ENCODE peak calls at places on chromosomes 5 and 9, in six cellular contexts. M is cerebellum, N is AG20443, U is aorta, A is colonic mucosa, V is H54. X is an unnamed sample.

GRCh38 chr5:162685302-162685701 is 617.7 kb downstream of the GABRG2 start:
- DNase-seq in U (no peak), M (no peak), V (no peak), A (no peak), N (no peak), X (no peak)

GRCh38 chr5:78467744-78468357 is 107.4 kb downstream of the SCAMP1 start:
- DNase-seq in N (peak), U (no peak), V (peak), A (no peak), M (no peak), X (peak)

GRCh38 chr5:140148508-140148907 is 22.8 kb downstream of the IGIP start:
- DNase-seq in A (no peak), N (peak), U (no peak), V (peak), M (peak), X (no peak)

GRCh38 chr9:132190966-132191365 is 29.1 kb downstream of the NTNG2 start:
- DNase-seq in N (no peak), V (no peak), U (no peak), M (no peak), A (no peak), X (peak)

GRCh38 chr9:13758876-13759275 is 479.4 kb upstream of the MPDZ start:
- DNase-seq in M (no peak), V (no peak), U (no peak), A (no peak), N (no peak), X (no peak)

GRCh38 chr9:81266086-81266485 is 423.3 kb downstream of the TLE1 start:
- DNase-seq in M (no peak), N (no peak), U (no peak), V (no peak), A (no peak), X (no peak)

GRCh38 chr5:115423541-115423940 is 121.0 kb downstream of the FEM1C start:
- DNase-seq in U (no peak), V (no peak), N (no peak), M (peak), A (peak), X (no peak)

GRCh38 chr5:101687630-101688029 is 608.5 kb downstream of the SLCO4C1 start:
- DNase-seq in N (no peak), A (no peak), M (no peak), U (no peak), V (no peak), X (no peak)

GRCh38 chr9:131611586-131611985 is 66.3 kb downstream of the PRRT1B start:
- DNase-seq in U (no peak), V (no peak), A (no peak), M (no peak), N (no peak), X (no peak)

GRCh38 chr5:18091758-18092157 is 457.5 kb downstream of the TAF11L14 start:
- DNase-seq in V (no peak), N (no peak), U (no peak), M (no peak), A (no peak), X (no peak)

GRCh38 chr5:159444441-159445082 is 114.3 kb upstream of the IL12B start:
- DNase-seq in V (no peak), N (peak), M (peak), A (no peak), U (no peak), X (no peak)

X was measured in NCI-H345.